ENCODE peak calls at places on chromosomes 16 and 17, in five cellular contexts. One of them, this sample, is unnamed.

GRCh38 chr16:81170824-81171223 is 67.7 kb upstream of the BCO1 start:
- DNase-seq in brain microvascular endothelial cell: no peak
- DNase-seq in DND-41: peak; percentile 29
- DNase-seq in A549: no peak
- DNase-seq in IMR-90: no peak
- DNase-seq in this sample: no peak

GRCh38 chr17:78608122-78608803 is 31.1 kb upstream of the DNAH17 start:
- DNase-seq in brain microvascular endothelial cell: no peak
- DNase-seq in DND-41: no peak
- DNase-seq in A549: no peak
- DNase-seq in IMR-90: no peak
- DNase-seq in this sample: no peak

GRCh38 chr17:40433551-40434384 is 9.5 kb upstream of the IGFBP4 start:
- DNase-seq in A549: peak; percentile 66
- DNase-seq in IMR-90: no peak
- DNase-seq in brain microvascular endothelial cell: no peak
- DNase-seq in DND-41: peak; percentile 51
- DNase-seq in this sample: no peak

GRCh38 chr16:80984124-80984892 is 22.4 kb downstream of the CMC2 start:
- DNase-seq in brain microvascular endothelial cell: no peak
- DNase-seq in A549: no peak
- DNase-seq in IMR-90: no peak
- DNase-seq in DND-41: no peak
- DNase-seq in this sample: no peak

GRCh38 chr17:27522028-27522639 is 65.9 kb downstream of the KSR1 start:
- DNase-seq in brain microvascular endothelial cell: no peak
- DNase-seq in DND-41: no peak
- DNase-seq in A549: no peak
- DNase-seq in IMR-90: no peak
- DNase-seq in this sample: no peak

GRCh38 chr16:82761236-82761635 is 134.5 kb downstream of the CDH13 start:
- DNase-seq in DND-41: no peak
- DNase-seq in brain microvascular endothelial cell: peak; percentile 84
- DNase-seq in IMR-90: peak; percentile 74
- DNase-seq in A549: no peak
- DNase-seq in this sample: no peak

GRCh38 chr17:62708587-62708986 is 81.1 kb downstream of the MRC2 start:
- DNase-seq in DND-41: no peak
- DNase-seq in IMR-90: no peak
- DNase-seq in A549: no peak
- DNase-seq in brain microvascular endothelial cell: no peak
- DNase-seq in this sample: no peak

GRCh38 chr16:3192476-3193019 is 4.5 kb downstream of the OR1F1 start:
- DNase-seq in IMR-90: no peak
- DNase-seq in brain microvascular endothelial cell: no peak
- DNase-seq in A549: no peak
- DNase-seq in DND-41: no peak
- DNase-seq in this sample: no peak

GRCh38 chr16:56419740-56420548 is 5.4 kb downstream of the AMFR start:
- DNase-seq in IMR-90: no peak
- DNase-seq in DND-41: no peak
- DNase-seq in A549: no peak
- DNase-seq in brain microvascular endothelial cell: no peak
- DNase-seq in this sample: no peak

GRCh38 chr17:49618112-49618611 is 42.5 kb downstream of the NXPH3 start:
- DNase-seq in brain microvascular endothelial cell: no peak
- DNase-seq in DND-41: no peak
- DNase-seq in IMR-90: peak; percentile 77
- DNase-seq in A549: no peak
- DNase-seq in this sample: no peak

GRCh38 chr17:68248199-68248825 is 469 bp downstream of the AMZ2 start:
- DNase-seq in IMR-90: peak; percentile 57
- DNase-seq in DND-41: no peak
- DNase-seq in A549: peak; percentile 42
- DNase-seq in brain microvascular endothelial cell: peak; percentile 51
- DNase-seq in this sample: peak; percentile 51

GRCh38 chr16:23149267-23149992 is at the start of gene USP31:
- DNase-seq in DND-41: peak; percentile 94
- DNase-seq in IMR-90: peak; percentile 93
- DNase-seq in A549: peak; percentile 82
- DNase-seq in brain microvascular endothelial cell: peak; percentile 95
- DNase-seq in this sample: peak; percentile 99

GRCh38 chr16:12236491-12237030 is 260.0 kb downstream of the SNX29 start:
- DNase-seq in A549: no peak
- DNase-seq in brain microvascular endothelial cell: no peak
- DNase-seq in DND-41: no peak
- DNase-seq in IMR-90: peak; percentile 20
- DNase-seq in this sample: no peak

GRCh38 chr16:30553396-30553899 is 4.7 kb downstream of the ZNF764 start:
- DNase-seq in DND-41: no peak
- DNase-seq in brain microvascular endothelial cell: no peak
- DNase-seq in A549: no peak
- DNase-seq in IMR-90: no peak
- DNase-seq in this sample: no peak

GRCh38 chr17:59381716-59382570 is 50.5 kb downstream of the YPEL2 start:
- DNase-seq in DND-41: no peak
- DNase-seq in IMR-90: no peak
- DNase-seq in brain microvascular endothelial cell: no peak
- DNase-seq in A549: no peak
- DNase-seq in this sample: no peak

GRCh38 chr16:1688807-1689560 is 10.9 kb downstream of the JPT2 start:
- DNase-seq in DND-41: no peak
- DNase-seq in brain microvascular endothelial cell: peak; percentile 91
- DNase-seq in A549: peak; percentile 89
- DNase-seq in IMR-90: no peak
- DNase-seq in this sample: no peak
- H3K27ac ChIP-seq in DND-41: no peak overlapping the region
- H3K27ac ChIP-seq in brain microvascular endothelial cell: peak overlapping the region; percentile 89
- H3K27ac ChIP-seq in A549: peak overlapping the region; percentile 85
- H3K27ac ChIP-seq in IMR-90: no peak overlapping the region
- H3K27ac ChIP-seq in this sample: no peak overlapping the region

DNA sequence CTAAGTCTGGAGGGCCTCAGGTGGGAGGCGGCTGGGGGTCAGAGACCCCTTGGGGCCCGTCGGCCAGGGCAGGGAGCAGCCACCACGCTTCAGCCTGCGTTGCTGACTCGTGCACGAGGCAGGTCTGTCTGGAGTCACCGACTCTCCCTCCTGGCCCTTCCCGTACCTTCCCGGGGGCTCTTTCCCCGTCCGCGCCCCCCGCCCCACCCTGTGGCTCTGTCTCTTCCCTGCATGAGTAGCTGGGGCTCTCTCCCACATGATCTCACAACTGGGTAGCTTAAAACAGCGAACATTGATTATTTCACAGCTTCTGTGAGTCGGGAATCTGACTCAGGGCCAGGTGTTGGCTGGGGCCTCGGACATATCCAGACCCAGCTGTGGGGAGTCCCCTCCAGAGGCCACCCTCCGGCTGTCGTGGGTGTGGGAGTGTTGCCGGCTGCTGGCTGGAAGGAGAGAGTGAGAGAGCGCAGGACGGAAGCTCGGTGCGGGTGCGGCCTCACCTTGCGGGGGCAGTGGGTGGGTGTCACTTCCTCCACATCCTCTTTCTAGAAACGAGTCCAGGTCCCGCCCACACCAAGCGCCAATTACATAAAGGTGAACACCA is 17.3 kb downstream of the BAHCC1 start:
- DNase-seq in DND-41: no peak
- DNase-seq in IMR-90: peak; percentile 76
- DNase-seq in brain microvascular endothelial cell: no peak
- DNase-seq in A549: no peak
- DNase-seq in this sample: no peak
- TF ChIP-seq CTCF in DND-41: no peak
- TF ChIP-seq CTCF in IMR-90: no peak
- TF ChIP-seq CTCF in brain microvascular endothelial cell: no peak
- TF ChIP-seq CTCF in A549: no peak
- TF ChIP-seq CTCF in this sample: no peak

DNA sequence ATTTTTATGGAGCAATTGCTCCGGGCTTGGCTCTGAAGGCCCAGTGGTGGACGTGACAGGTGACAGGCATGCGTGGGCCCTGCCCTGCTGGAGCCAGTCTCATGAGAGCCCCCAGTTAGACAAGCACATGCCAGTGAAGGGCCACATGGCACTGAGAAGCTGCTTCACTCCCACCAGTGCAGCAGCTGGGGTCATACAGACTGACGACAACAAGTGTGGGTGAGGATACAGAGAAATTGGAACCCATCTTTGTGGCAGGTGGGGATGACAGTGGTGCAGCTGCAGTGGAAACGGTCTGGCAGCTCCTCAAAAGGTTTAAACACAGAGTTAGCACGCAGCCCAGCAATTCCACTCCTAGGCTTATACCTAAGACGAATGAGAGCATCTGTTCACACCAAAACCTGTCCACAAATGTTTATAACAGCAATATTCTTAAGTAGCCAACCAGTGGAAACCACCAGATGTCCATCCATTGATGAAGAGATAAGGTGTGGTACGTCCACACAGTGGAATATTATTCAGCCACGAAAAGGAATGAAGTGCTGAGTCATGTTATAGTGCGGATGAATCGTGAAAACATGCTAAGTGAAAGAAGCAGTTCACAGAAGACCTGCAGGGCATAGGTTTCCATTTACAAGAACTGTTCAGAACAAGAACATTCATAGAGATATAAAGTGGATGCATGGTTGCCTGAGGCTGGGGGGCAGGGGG is 12.5 kb upstream of the CIBAR2 start:
- DNase-seq in brain microvascular endothelial cell: no peak
- DNase-seq in IMR-90: no peak
- DNase-seq in DND-41: no peak
- DNase-seq in A549: no peak
- DNase-seq in this sample: no peak
- H3K27ac ChIP-seq in brain microvascular endothelial cell: peak overlapping the region; percentile 58
- H3K27ac ChIP-seq in IMR-90: peak overlapping the region; percentile 87
- H3K27ac ChIP-seq in DND-41: no peak overlapping the region
- H3K27ac ChIP-seq in A549: no peak overlapping the region
- H3K27ac ChIP-seq in this sample: no peak overlapping the region

GRCh38 chr16:85897384-85897783 is 1.6 kb upstream of the IRF8 start:
- DNase-seq in brain microvascular endothelial cell: no peak
- DNase-seq in DND-41: no peak
- DNase-seq in IMR-90: no peak
- DNase-seq in A549: no peak
- DNase-seq in this sample: no peak
- TF ChIP-seq CTCF in brain microvascular endothelial cell: no peak
- TF ChIP-seq CTCF in DND-41: no peak
- TF ChIP-seq CTCF in IMR-90: no peak
- TF ChIP-seq CTCF in A549: no peak
- TF ChIP-seq CTCF in this sample: no peak

GRCh38 chr16:47638175-47638574 is 177.0 kb downstream of the PHKB start:
- DNase-seq in A549: no peak
- DNase-seq in brain microvascular endothelial cell: no peak
- DNase-seq in DND-41: no peak
- DNase-seq in IMR-90: no peak
- DNase-seq in this sample: no peak

GRCh38 chr16:47643610-47644009 is 182.5 kb downstream of the PHKB start:
- DNase-seq in DND-41: peak; percentile 27
- DNase-seq in brain microvascular endothelial cell: peak; percentile 10
- DNase-seq in A549: no peak
- DNase-seq in IMR-90: no peak
- DNase-seq in this sample: peak; percentile 74

GRCh38 chr16:47646914-47647313 is 185.8 kb downstream of the PHKB start:
- DNase-seq in A549: no peak
- DNase-seq in IMR-90: no peak
- DNase-seq in DND-41: no peak
- DNase-seq in brain microvascular endothelial cell: no peak
- DNase-seq in this sample: no peak

GRCh38 chr16:47644661-47645060 is 183.5 kb downstream of the PHKB start:
- DNase-seq in A549: no peak
- DNase-seq in DND-41: no peak
- DNase-seq in brain microvascular endothelial cell: no peak
- DNase-seq in IMR-90: peak; percentile 25
- DNase-seq in this sample: no peak

DNA sequence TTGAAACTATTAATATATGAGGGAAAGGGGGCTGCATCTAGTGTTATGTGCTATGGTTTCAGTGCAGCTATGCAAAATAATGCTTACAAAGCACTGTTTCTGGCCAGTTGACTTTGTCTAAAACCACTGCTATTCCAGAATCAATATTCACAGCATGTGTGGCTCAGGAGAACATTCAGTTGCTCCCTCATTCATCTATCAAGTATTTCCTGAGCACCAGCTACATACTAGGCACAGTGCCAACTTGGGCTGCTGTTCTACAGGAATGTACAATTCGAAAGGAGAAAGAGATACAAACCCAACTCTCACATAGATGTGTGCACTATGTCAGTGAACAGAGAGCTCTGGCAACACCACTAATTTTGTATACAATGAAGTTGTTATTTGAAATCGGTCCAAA is 183.0 kb downstream of the PHKB start:
- DNase-seq in DND-41: no peak
- DNase-seq in IMR-90: peak; percentile 89
- DNase-seq in brain microvascular endothelial cell: peak; percentile 96
- DNase-seq in A549: no peak
- DNase-seq in this sample: peak; percentile 56
- H3K27ac ChIP-seq in DND-41: no peak overlapping the region
- H3K27ac ChIP-seq in IMR-90: no peak overlapping the region
- H3K27ac ChIP-seq in brain microvascular endothelial cell: no peak overlapping the region
- H3K27ac ChIP-seq in A549: no peak overlapping the region
- H3K27ac ChIP-seq in this sample: no peak overlapping the region

GRCh38 chr17:12667299-12667958 is 1.7 kb downstream of the MYOCD start:
- DNase-seq in brain microvascular endothelial cell: peak; percentile 78
- DNase-seq in DND-41: no peak
- DNase-seq in A549: peak; percentile 70
- DNase-seq in IMR-90: peak; percentile 89
- DNase-seq in this sample: peak; percentile 58
- TF ChIP-seq CTCF in brain microvascular endothelial cell: peak; percentile 72
- TF ChIP-seq CTCF in DND-41: no peak
- TF ChIP-seq CTCF in A549: peak; percentile 92
- TF ChIP-seq CTCF in IMR-90: peak; percentile 87
- TF ChIP-seq CTCF in this sample: peak; percentile 54

GRCh38 chr16:74252329-74252728 is 44.3 kb upstream of the PSMD7 start:
- DNase-seq in brain microvascular endothelial cell: no peak
- DNase-seq in DND-41: no peak
- DNase-seq in IMR-90: no peak
- DNase-seq in A549: no peak
- DNase-seq in this sample: no peak
- H3K27ac ChIP-seq in brain microvascular endothelial cell: no peak overlapping the region
- H3K27ac ChIP-seq in DND-41: no peak overlapping the region
- H3K27ac ChIP-seq in IMR-90: no peak overlapping the region
- H3K27ac ChIP-seq in A549: no peak overlapping the region
- H3K27ac ChIP-seq in this sample: no peak overlapping the region

DNA sequence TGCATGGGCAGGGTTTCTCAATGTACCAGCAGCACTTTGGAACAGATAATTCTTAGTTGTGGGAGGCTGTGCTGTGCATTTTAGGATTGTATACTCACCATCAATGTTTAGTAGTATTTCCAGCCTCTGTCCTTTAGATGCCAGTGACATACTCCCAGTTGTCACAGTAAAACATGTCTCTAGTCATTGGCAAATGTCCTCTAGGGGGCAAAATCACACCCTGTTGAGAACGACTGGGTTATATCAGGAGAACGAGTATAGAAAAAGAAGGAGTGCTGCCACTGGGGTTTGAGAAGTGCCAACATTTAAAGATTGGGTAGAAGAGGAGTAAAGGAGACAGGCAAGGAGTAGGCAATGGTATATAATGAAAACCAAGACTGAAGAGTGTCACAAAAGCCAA is 37.9 kb upstream of the SMIM36 start:
- DNase-seq in A549: no peak
- DNase-seq in DND-41: no peak
- DNase-seq in IMR-90: no peak
- DNase-seq in brain microvascular endothelial cell: peak; percentile 10
- DNase-seq in this sample: peak; percentile 75
- TF ChIP-seq CTCF in A549: peak; percentile 28
- TF ChIP-seq CTCF in DND-41: peak; percentile 23
- TF ChIP-seq CTCF in IMR-90: no peak
- TF ChIP-seq CTCF in brain microvascular endothelial cell: peak; percentile 40
- TF ChIP-seq CTCF in this sample: peak; percentile 77

This sample was measured in A673.